ENCODE peak calls at places on chromosomes 5 and 9, in four cellular contexts. G is H1, X is HepG2, M is HCT116. Y is an unnamed sample.

GRCh38 chr5:79771387-79771786 is 81.8 kb downstream of the CMYA5 start:
- DNase-seq in G (no peak), X (no peak), M (no peak), Y (peak; percentile 48)

GRCh38 chr5:86968311-86968753 is 299.4 kb upstream of the RASA1 start:
- DNase-seq in G (no peak), X (peak; percentile 20), M (peak; percentile 54), Y (no peak)

GRCh38 chr5:15209053-15209762 is 290.8 kb upstream of the FBXL7 start:
- DNase-seq in G (no peak), X (no peak), M (no peak), Y (no peak)

GRCh38 chr9:113509463-113509862 is 45.9 kb downstream of the RGS3 start:
- DNase-seq in G (no peak), X (no peak), M (no peak), Y (no peak)

GRCh38 chr5:153267506-153267905 is 223.0 kb upstream of the GRIA1 start:
- DNase-seq in G (no peak), X (no peak), M (no peak), Y (no peak)

GRCh38 chr5:156949424-156949823 is 13.6 kb downstream of the TIMD4 start:
- DNase-seq in G (no peak), X (no peak), M (no peak), Y (no peak)

GRCh38 chr9:33140406-33141360 is 26.5 kb downstream of the B4GALT1 start:
- DNase-seq in G (no peak), X (no peak), M (no peak), Y (no peak)

GRCh38 chr9:74035786-74036185 is 461.3 kb upstream of the RORB start:
- DNase-seq in G (no peak), X (peak; percentile 10), M (no peak), Y (no peak)

GRCh38 chr5:137613554-137614265 is 114.6 kb upstream of the SPOCK1 start:
- DNase-seq in G (no peak), X (no peak), M (no peak), Y (no peak)

GRCh38 chr5:158435161-158435616 is 576.2 kb upstream of the CLINT1 start:
- DNase-seq in G (no peak), X (no peak), M (no peak), Y (no peak)

GRCh38 chr9:131138676-131139075 is 13.3 kb downstream of the NUP214 start:
- DNase-seq in G (no peak), X (no peak), M (no peak), Y (no peak)

GRCh38 chr9:137063311-137064026 is 6.9 kb downstream of the SAPCD2 start:
- DNase-seq in G (no peak), X (no peak), M (no peak), Y (no peak)

GRCh38 chr9:112072721-112073553 is 102.2 kb downstream of the SUSD1 start:
- DNase-seq in G (no peak), X (no peak), M (no peak), Y (no peak)

GRCh38 chr9:10048994-10049393 is 563.8 kb downstream of the PTPRD start:
- DNase-seq in G (no peak), X (no peak), M (no peak), Y (no peak)

GRCh38 chr9:80701061-80701460 is 988.3 kb downstream of the TLE1 start:
- DNase-seq in G (no peak), X (no peak), M (no peak), Y (no peak)
- TF ChIP-seq ZNF274 in G (no peak), X (no peak), M (no peak), Y (no peak)

GRCh38 chr5:80959768-80960442 is at the start of gene RASGRF2:
- DNase-seq in G (peak; percentile 72), X (peak; percentile 76), M (no peak), Y (no peak)
- TF ChIP-seq YY1 in G (no peak), X (no peak), M (no peak), Y (no peak)

GRCh38 chr5:3428355-3428754 is 167.3 kb upstream of the IRX1 start:
- DNase-seq in G (peak; percentile 56), X (no peak), M (no peak), Y (no peak)

GRCh38 chr5:3432135-3432534 is 163.5 kb upstream of the IRX1 start:
- DNase-seq in G (no peak), X (no peak), M (no peak), Y (no peak)

GRCh38 chr5:3429962-3430361 is 165.7 kb upstream of the IRX1 start:
- DNase-seq in G (no peak), X (no peak), M (no peak), Y (no peak)
- TF ChIP-seq ZNF274 in G (no peak), X (no peak), M (no peak), Y (no peak)

DNA sequence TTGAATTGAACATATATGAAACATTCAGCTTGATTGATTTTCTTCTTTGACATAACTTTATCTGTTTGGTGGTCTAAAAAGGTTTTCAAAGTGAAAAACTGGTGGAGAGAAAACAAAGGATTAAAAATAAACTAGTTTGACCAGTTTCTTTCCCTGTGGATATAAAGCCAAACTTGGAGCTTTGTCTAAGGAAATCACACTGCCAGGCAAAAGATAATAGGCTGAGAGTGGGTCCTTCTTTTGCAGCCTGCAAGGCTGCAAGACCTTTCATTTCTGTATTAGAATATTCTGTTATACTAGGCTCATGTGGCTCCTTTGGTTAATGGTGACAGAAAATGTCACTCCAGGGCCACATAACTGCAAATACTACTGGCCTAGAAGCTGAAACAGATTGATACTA is 129.1 kb upstream of the ZNF462 start:
- DNase-seq in G (no peak), X (no peak), M (no peak), Y (no peak)
- TF ChIP-seq YY1 in G (no peak), X (no peak), M (no peak), Y (no peak)

GRCh38 chr9:34958411-34958982 is 412 bp downstream of the PHF24 start:
- DNase-seq in G (no peak), X (no peak), M (no peak), Y (no peak)

GRCh38 chr9:34961574-34962480 is 3.7 kb downstream of the PHF24 start:
- DNase-seq in G (no peak), X (no peak), M (no peak), Y (no peak)

GRCh38 chr9:34963577-34963976 is 5.5 kb downstream of the PHF24 start:
- DNase-seq in G (no peak), X (no peak), M (no peak), Y (no peak)

GRCh38 chr9:34962530-34962929 is 4.4 kb downstream of the PHF24 start:
- DNase-seq in G (no peak), X (no peak), M (no peak), Y (no peak)

GRCh38 chr9:34964458-34964857 is 6.4 kb downstream of the PHF24 start:
- DNase-seq in G (no peak), X (no peak), M (no peak), Y (no peak)
- TF ChIP-seq ZNF274 in G (no peak), X (no peak), M (no peak), Y (no peak)

GRCh38 chr5:107597803-107598202 is 72.9 kb downstream of the EFNA5 start:
- DNase-seq in G (no peak), X (no peak), M (no peak), Y (no peak)

GRCh38 chr5:107593009-107593408 is 77.7 kb downstream of the EFNA5 start:
- DNase-seq in G (no peak), X (no peak), M (no peak), Y (no peak)

GRCh38 chr5:107598958-107599357 is 71.8 kb downstream of the EFNA5 start:
- DNase-seq in G (no peak), X (peak; percentile 21), M (no peak), Y (no peak)

GRCh38 chr5:107592515-107592914 is 78.2 kb downstream of the EFNA5 start:
- DNase-seq in G (no peak), X (no peak), M (no peak), Y (no peak)

GRCh38 chr5:107594253-107595045 is 76.3 kb downstream of the EFNA5 start:
- DNase-seq in G (no peak), X (no peak), M (no peak), Y (no peak)
- TF ChIP-seq YY1 in G (no peak), X (no peak), M (no peak), Y (no peak)

GRCh38 chr5:27748847-27749246 is 710.5 kb upstream of the CDH9 start:
- DNase-seq in G (no peak), X (no peak), M (no peak), Y (no peak)
- TF ChIP-seq ZNF274 in G (no peak), X (no peak), M (no peak), Y (no peak)

DNA sequence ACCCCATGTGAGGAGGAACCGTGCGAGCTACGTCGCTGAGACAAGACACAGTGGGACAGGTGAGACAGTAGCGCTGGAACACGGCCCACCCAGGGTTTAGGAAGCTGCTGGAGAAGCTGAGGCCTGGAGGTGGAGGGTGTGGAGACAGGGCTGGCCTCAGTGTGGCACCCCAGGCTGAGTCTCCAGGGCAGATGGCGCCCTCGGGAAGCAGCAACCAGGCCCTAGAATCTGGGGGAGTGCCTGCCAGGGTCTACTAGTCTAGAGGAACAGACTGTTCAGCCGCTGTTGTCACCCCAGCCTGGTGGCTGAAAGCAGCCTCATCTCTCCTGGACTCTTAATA is 4.6 kb upstream of the TERT start:
- DNase-seq in G (no peak), X (no peak), M (no peak), Y (no peak)
- TF ChIP-seq YY1 in G (no peak), X (no peak), M (no peak), Y (no peak)

GRCh38 chr9:114552716-114553115 is 34.9 kb upstream of the ATP6V1G1 start:
- DNase-seq in G (no peak), X (no peak), M (no peak), Y (no peak)
- TF ChIP-seq ZNF274 in G (no peak), X (no peak), M (no peak), Y (no peak)

GRCh38 chr5:72586788-72587530 is 79.7 kb upstream of the ZNF366 start:
- DNase-seq in G (no peak), X (no peak), M (no peak), Y (no peak)
- TF ChIP-seq YY1 in G (no peak), X (no peak), M (no peak), Y (no peak)